ENCODE peak calls at places on chromosomes 2 and 18, in five cellular contexts. One of them, this sample, is unnamed.

GRCh38 chr2:231680284-231680991 is 27.9 kb upstream of the PTMA start:
- DNase-seq in DND-41: no peak
- DNase-seq in PC-3: peak; percentile 44
- DNase-seq in GM23338: peak; percentile 91
- DNase-seq in left ventricle myocardium inferior: no peak
- DNase-seq in this sample: no peak

GRCh38 chr2:121735520-121736074 is 1.1 kb downstream of the NIFK start:
- DNase-seq in PC-3: peak; percentile 50
- DNase-seq in GM23338: no peak
- DNase-seq in DND-41: no peak
- DNase-seq in left ventricle myocardium inferior: no peak
- DNase-seq in this sample: no peak

GRCh38 chr2:216665240-216665639 is 30.1 kb downstream of the IGFBP5 start:
- DNase-seq in DND-41: no peak
- DNase-seq in left ventricle myocardium inferior: no peak
- DNase-seq in PC-3: peak; percentile 82
- DNase-seq in GM23338: peak; percentile 48
- DNase-seq in this sample: no peak

GRCh38 chr2:102826904-102827303 is 65.1 kb downstream of the TMEM182 start:
- DNase-seq in PC-3: no peak
- DNase-seq in DND-41: no peak
- DNase-seq in left ventricle myocardium inferior: peak; percentile 67
- DNase-seq in GM23338: peak; percentile 14
- DNase-seq in this sample: peak; percentile 40

GRCh38 chr18:6575908-6576307 is 153.6 kb upstream of the ARHGAP28 start:
- DNase-seq in GM23338: no peak
- DNase-seq in PC-3: no peak
- DNase-seq in left ventricle myocardium inferior: no peak
- DNase-seq in DND-41: no peak
- DNase-seq in this sample: no peak

GRCh38 chr2:240793313-240794177 is 26.5 kb downstream of the KIF1A start:
- DNase-seq in DND-41: no peak
- DNase-seq in PC-3: no peak
- DNase-seq in left ventricle myocardium inferior: peak; percentile 10
- DNase-seq in GM23338: no peak
- DNase-seq in this sample: no peak

GRCh38 chr2:233490831-233491230 is 75.8 kb downstream of the USP40 start:
- DNase-seq in GM23338: no peak
- DNase-seq in left ventricle myocardium inferior: no peak
- DNase-seq in PC-3: no peak
- DNase-seq in DND-41: no peak
- DNase-seq in this sample: no peak

GRCh38 chr18:30652377-30652776 is 390.2 kb downstream of the DSC3 start:
- DNase-seq in PC-3: no peak
- DNase-seq in left ventricle myocardium inferior: no peak
- DNase-seq in GM23338: peak; percentile 9
- DNase-seq in DND-41: no peak
- DNase-seq in this sample: no peak

GRCh38 chr18:59923539-59924196 is 23.9 kb downstream of the PMAIP1 start:
- DNase-seq in DND-41: no peak
- DNase-seq in GM23338: no peak
- DNase-seq in PC-3: no peak
- DNase-seq in left ventricle myocardium inferior: no peak
- DNase-seq in this sample: no peak

GRCh38 chr2:10762651-10763460 is 41.4 kb downstream of the ATP6V1C2 start:
- DNase-seq in left ventricle myocardium inferior: no peak
- DNase-seq in DND-41: no peak
- DNase-seq in PC-3: no peak
- DNase-seq in GM23338: no peak
- DNase-seq in this sample: peak; percentile 48

GRCh38 chr18:62249478-62250097 is 62.5 kb downstream of the RELCH start:
- DNase-seq in PC-3: peak; percentile 84
- DNase-seq in GM23338: peak; percentile 91
- DNase-seq in DND-41: peak; percentile 69
- DNase-seq in left ventricle myocardium inferior: peak; percentile 29
- DNase-seq in this sample: peak; percentile 74

GRCh38 chr18:23693849-23694248 is 4.6 kb downstream of the LAMA3 start:
- DNase-seq in PC-3: peak; percentile 39
- DNase-seq in GM23338: no peak
- DNase-seq in left ventricle myocardium inferior: no peak
- DNase-seq in DND-41: no peak
- DNase-seq in this sample: no peak

GRCh38 chr2:24877067-24877466 is 43.0 kb downstream of the ADCY3 start:
- DNase-seq in left ventricle myocardium inferior: no peak
- DNase-seq in PC-3: no peak
- DNase-seq in GM23338: no peak
- DNase-seq in DND-41: no peak
- DNase-seq in this sample: no peak

GRCh38 chr2:96856776-96857673 is 791 bp downstream of the ANKRD39 start:
- DNase-seq in GM23338: peak; percentile 61
- DNase-seq in PC-3: peak; percentile 48
- DNase-seq in DND-41: peak; percentile 65
- DNase-seq in left ventricle myocardium inferior: no peak
- DNase-seq in this sample: peak; percentile 30

GRCh38 chr2:30239308-30240161 is 8.2 kb downstream of the LBH start:
- DNase-seq in DND-41: peak; percentile 78
- DNase-seq in PC-3: peak; percentile 69
- DNase-seq in left ventricle myocardium inferior: peak; percentile 76
- DNase-seq in GM23338: peak; percentile 84
- DNase-seq in this sample: peak; percentile 88

GRCh38 chr18:25299426-25299825 is 52.5 kb downstream of the ZNF521 start:
- DNase-seq in DND-41: no peak
- DNase-seq in PC-3: peak; percentile 32
- DNase-seq in GM23338: no peak
- DNase-seq in left ventricle myocardium inferior: no peak
- DNase-seq in this sample: no peak

GRCh38 chr2:18651842-18652774 is 62.7 kb upstream of the NT5C1B start:
- DNase-seq in PC-3: peak; percentile 30
- DNase-seq in GM23338: no peak
- DNase-seq in left ventricle myocardium inferior: no peak
- DNase-seq in DND-41: no peak
- DNase-seq in this sample: no peak

GRCh38 chr2:175251425-175252041 is 70.0 kb upstream of the ATP5MC3 start:
- DNase-seq in DND-41: peak; percentile 24
- DNase-seq in GM23338: peak; percentile 69
- DNase-seq in left ventricle myocardium inferior: no peak
- DNase-seq in PC-3: peak; percentile 71
- DNase-seq in this sample: peak; percentile 72

GRCh38 chr2:229129738-229130371 is 141.2 kb downstream of the PID1 start:
- DNase-seq in DND-41: no peak
- DNase-seq in PC-3: peak; percentile 18
- DNase-seq in left ventricle myocardium inferior: no peak
- DNase-seq in GM23338: no peak
- DNase-seq in this sample: no peak

GRCh38 chr2:30503007-30503691 is 56.1 kb downstream of the LCLAT1 start:
- DNase-seq in left ventricle myocardium inferior: no peak
- DNase-seq in DND-41: no peak
- DNase-seq in GM23338: peak; percentile 22
- DNase-seq in PC-3: no peak
- DNase-seq in this sample: no peak

GRCh38 chr18:75267643-75268184 is 57.1 kb downstream of the TSHZ1 start:
- DNase-seq in GM23338: no peak
- DNase-seq in DND-41: no peak
- DNase-seq in left ventricle myocardium inferior: no peak
- DNase-seq in PC-3: no peak
- DNase-seq in this sample: no peak

GRCh38 chr2:71578665-71579371 is 125.5 kb downstream of the DYSF start:
- DNase-seq in left ventricle myocardium inferior: peak; percentile 73
- DNase-seq in PC-3: no peak
- DNase-seq in GM23338: no peak
- DNase-seq in DND-41: no peak
- DNase-seq in this sample: no peak

GRCh38 chr2:27638709-27639108 is 9.9 kb downstream of the GPN1 start:
- DNase-seq in DND-41: no peak
- DNase-seq in left ventricle myocardium inferior: no peak
- DNase-seq in GM23338: no peak
- DNase-seq in PC-3: peak; percentile 18
- DNase-seq in this sample: no peak

GRCh38 chr2:201090574-201090973 is 18.8 kb downstream of the NDUFB3 start:
- DNase-seq in PC-3: no peak
- DNase-seq in left ventricle myocardium inferior: no peak
- DNase-seq in DND-41: no peak
- DNase-seq in GM23338: no peak
- DNase-seq in this sample: no peak

DNA sequence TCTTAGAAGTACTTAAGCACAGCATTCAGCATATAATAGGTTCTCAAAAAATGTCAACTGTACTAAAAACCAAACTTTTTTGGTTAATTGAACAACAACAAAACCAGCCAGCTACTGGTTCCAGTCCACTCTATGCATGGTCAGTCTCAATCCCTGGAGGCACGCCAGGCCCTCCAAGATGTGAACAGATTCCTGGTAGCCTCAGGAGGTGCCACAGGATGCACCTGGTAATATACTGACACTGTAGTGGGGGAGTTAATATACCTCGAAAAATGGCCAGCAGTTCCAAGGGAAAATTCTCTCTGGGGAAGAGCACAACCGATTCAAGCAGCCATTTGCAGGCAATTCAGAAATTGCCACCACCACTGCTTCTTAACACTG is 3.6 kb downstream of the MGAT4A start:
- DNase-seq in PC-3: no peak
- DNase-seq in left ventricle myocardium inferior: peak; percentile 45
- DNase-seq in GM23338: no peak
- DNase-seq in DND-41: no peak
- DNase-seq in this sample: no peak
- H3K4me1 ChIP-seq in PC-3: peaks cover 12% of the 10 kb centered on the region
- H3K4me1 ChIP-seq in left ventricle myocardium inferior: peaks cover 85% of the 10 kb centered on the region
- H3K4me1 ChIP-seq in GM23338: peaks cover 25% of the 10 kb centered on the region
- H3K4me1 ChIP-seq in DND-41: peaks cover 59% of the 10 kb centered on the region
- H3K4me1 ChIP-seq in this sample: no peaks in the 10 kb centered on the region

GRCh38 chr2:43102366-43103092 is 123.9 kb downstream of the ZFP36L2 start:
- DNase-seq in PC-3: no peak
- DNase-seq in left ventricle myocardium inferior: peak; percentile 77
- DNase-seq in DND-41: no peak
- DNase-seq in GM23338: peak; percentile 12
- DNase-seq in this sample: no peak
- H3K4me1 ChIP-seq in PC-3: peaks cover 26% of the 10 kb centered on the region
- H3K4me1 ChIP-seq in left ventricle myocardium inferior: peaks cover 71% of the 10 kb centered on the region
- H3K4me1 ChIP-seq in DND-41: peaks cover 27% of the 10 kb centered on the region
- H3K4me1 ChIP-seq in GM23338: peaks cover 21% of the 10 kb centered on the region
- H3K4me1 ChIP-seq in this sample: no peaks in the 10 kb centered on the region

GRCh38 chr2:120709608-120710041 is 26.0 kb upstream of the GLI2 start:
- DNase-seq in DND-41: no peak
- DNase-seq in PC-3: no peak
- DNase-seq in left ventricle myocardium inferior: no peak
- DNase-seq in GM23338: peak; percentile 94
- DNase-seq in this sample: no peak
- H3K4me1 ChIP-seq in DND-41: no peaks in the 10 kb centered on the region
- H3K4me1 ChIP-seq in PC-3: peaks cover 10% of the 10 kb centered on the region
- H3K4me1 ChIP-seq in left ventricle myocardium inferior: no peaks in the 10 kb centered on the region
- H3K4me1 ChIP-seq in GM23338: peaks cover 64% of the 10 kb centered on the region
- H3K4me1 ChIP-seq in this sample: no peaks in the 10 kb centered on the region

GRCh38 chr2:69776886-69777777 is 35.2 kb downstream of the ANXA4 start:
- DNase-seq in GM23338: peak; percentile 87
- DNase-seq in left ventricle myocardium inferior: no peak
- DNase-seq in DND-41: no peak
- DNase-seq in PC-3: no peak
- DNase-seq in this sample: no peak

GRCh38 chr2:69780907-69781306 is 39.0 kb downstream of the ANXA4 start:
- DNase-seq in DND-41: no peak
- DNase-seq in PC-3: no peak
- DNase-seq in left ventricle myocardium inferior: no peak
- DNase-seq in GM23338: no peak
- DNase-seq in this sample: no peak

GRCh38 chr2:69779258-69779989 is 37.5 kb downstream of the ANXA4 start:
- DNase-seq in DND-41: no peak
- DNase-seq in left ventricle myocardium inferior: no peak
- DNase-seq in GM23338: no peak
- DNase-seq in PC-3: peak; percentile 66
- DNase-seq in this sample: no peak

GRCh38 chr2:69774984-69775982 is 33.3 kb downstream of the ANXA4 start:
- DNase-seq in DND-41: peak; percentile 17
- DNase-seq in GM23338: no peak
- DNase-seq in left ventricle myocardium inferior: no peak
- DNase-seq in PC-3: no peak
- DNase-seq in this sample: no peak

DNA sequence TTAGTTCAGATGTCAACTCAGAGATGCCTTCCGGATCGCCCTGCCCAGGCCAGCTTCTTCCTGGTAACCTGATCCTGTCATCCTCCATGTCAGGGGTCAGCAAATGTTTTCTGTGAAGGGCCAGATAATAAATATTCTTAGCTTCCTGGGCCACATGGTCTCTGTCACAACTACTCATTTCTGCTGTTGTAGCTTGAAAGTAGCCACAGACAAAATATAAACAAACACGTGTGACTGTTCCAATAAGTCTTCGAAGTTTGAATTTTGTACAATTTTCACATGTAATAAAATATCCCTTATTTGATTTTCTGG is 35.8 kb downstream of the ANXA4 start:
- DNase-seq in DND-41: no peak
- DNase-seq in left ventricle myocardium inferior: no peak
- DNase-seq in GM23338: peak; percentile 59
- DNase-seq in PC-3: no peak
- DNase-seq in this sample: no peak
- H3K4me1 ChIP-seq in DND-41: no peaks in the 10 kb centered on the region
- H3K4me1 ChIP-seq in left ventricle myocardium inferior: no peaks in the 10 kb centered on the region
- H3K4me1 ChIP-seq in GM23338: peaks cover 49% of the 10 kb centered on the region
- H3K4me1 ChIP-seq in PC-3: peaks cover 31% of the 10 kb centered on the region
- H3K4me1 ChIP-seq in this sample: no peaks in the 10 kb centered on the region